ENCODE peak calls at places on chromosome 20, in five cellular contexts. Q, F, U, K and D are unnamed samples.
A peak's percentile ranks its signal among the peaks of the same experiment; 100 is the strongest.

GRCh38 chr20:39676236-39676635 is 714.1 kb downstream of the DHX35 start:
- DNase-seq in Q (no peak), F (no peak), U (no peak), K (no peak), D (no peak)

GRCh38 chr20:1335961-1336698 is 7.2 kb upstream of the SDCBP2 start:
- DNase-seq in Q (no peak), F (no peak), U (no peak), K (no peak), D (peak; percentile 51)

GRCh38 chr20:49811825-49812462 is 684 bp upstream of the SLC9A8 start:
- DNase-seq in Q (peak; percentile 14), F (no peak), U (no peak), K (no peak), D (no peak)

GRCh38 chr20:64279826-64280459 is 24.4 kb downstream of the PCMTD2 start:
- DNase-seq in Q (no peak), F (no peak), U (no peak), K (no peak), D (no peak)

GRCh38 chr20:41833739-41834138 is 215.6 kb upstream of the CHD6 start:
- DNase-seq in Q (no peak), F (no peak), U (no peak), K (no peak), D (no peak)

GRCh38 chr20:50577175-50578018 is 67.2 kb downstream of the PTPN1 start:
- DNase-seq in Q (peak; percentile 74), F (peak; percentile 86), U (no peak), K (peak; percentile 88), D (peak; percentile 73)

GRCh38 chr20:62479218-62479617 is 3.4 kb upstream of the GATA5 start:
- DNase-seq in Q (no peak), F (no peak), U (no peak), K (no peak), D (no peak)

GRCh38 chr20:32024683-32025295 is 14.6 kb downstream of the CCM2L start:
- DNase-seq in Q (no peak), F (no peak), U (no peak), K (no peak), D (no peak)

GRCh38 chr20:43189614-43190331 is at the start of gene PTPRT:
- DNase-seq in Q (peak; percentile 66), F (no peak), U (peak; percentile 24), K (no peak), D (no peak)

GRCh38 chr20:52200870-52201269 is 9.3 kb upstream of the ZFP64 start:
- DNase-seq in Q (no peak), F (no peak), U (no peak), K (no peak), D (no peak)

GRCh38 chr20:51995551-51995951 is 193.2 kb upstream of the SALL4 start:
- DNase-seq in Q (no peak), F (no peak), U (no peak), K (no peak), D (no peak)

GRCh38 chr20:48681882-48682426 is 145.8 kb downstream of the PREX1 start:
- DNase-seq in Q (no peak), F (no peak), U (no peak), K (no peak), D (no peak)

GRCh38 chr20:43065299-43065698 is 124.4 kb downstream of the PTPRT start:
- DNase-seq in Q (no peak), F (no peak), U (no peak), K (no peak), D (no peak)

GRCh38 chr20:5784735-5785134 is 34.5 kb downstream of the SHLD1 start:
- DNase-seq in Q (no peak), F (no peak), U (no peak), K (peak; percentile 34), D (no peak)

GRCh38 chr20:61799928-61800327 is 265.8 kb downstream of the TAF4 start:
- DNase-seq in Q (no peak), F (no peak), U (no peak), K (no peak), D (peak; percentile 47)

GRCh38 chr20:48879609-48880008 is 41.9 kb upstream of the ARFGEF2 start:
- DNase-seq in Q (no peak), F (no peak), U (no peak), K (no peak), D (no peak)

GRCh38 chr20:4053071-4053470 is 37.7 kb upstream of the RNF24 start:
- DNase-seq in Q (no peak), F (no peak), U (no peak), K (no peak), D (no peak)

GRCh38 chr20:58150772-58151171 is 77.7 kb downstream of the ANKRD60 start:
- DNase-seq in Q (no peak), F (no peak), U (peak; percentile 95), K (peak; percentile 65), D (no peak)

GRCh38 chr20:49482173-49482572 is 295 bp downstream of the KCNB1 start:
- DNase-seq in Q (no peak), F (no peak), U (peak; percentile 39), K (no peak), D (no peak)

GRCh38 chr20:32965115-32965514 is 39.1 kb downstream of the SUN5 start:
- DNase-seq in Q (peak; percentile 8), F (no peak), U (no peak), K (no peak), D (no peak)

GRCh38 chr20:62665826-62666735 is 23.8 kb downstream of the SLCO4A1 start:
- DNase-seq in Q (no peak), F (peak; percentile 37), U (no peak), K (no peak), D (no peak)

GRCh38 chr20:12816009-12816408 is 192.8 kb upstream of the SPTLC3 start:
- DNase-seq in Q (no peak), F (no peak), U (no peak), K (no peak), D (no peak)

GRCh38 chr20:31841928-31842327 is 3.5 kb downstream of the FOXS1 start:
- DNase-seq in Q (no peak), F (no peak), U (no peak), K (no peak), D (no peak)

GRCh38 chr20:17365831-17366230 is 139.0 kb downstream of the PCSK2 start:
- DNase-seq in Q (no peak), F (no peak), U (no peak), K (no peak), D (no peak)

GRCh38 chr20:62363920-62364851 is 2.9 kb downstream of the LAMA5 start:
- DNase-seq in Q (no peak), F (no peak), U (peak; percentile 63), K (peak; percentile 3), D (no peak)

GRCh38 chr20:62449951-62450815 is 22.8 kb upstream of the RBBP8NL start:
- DNase-seq in Q (peak; percentile 74), F (no peak), U (no peak), K (no peak), D (no peak)

GRCh38 chr20:53243152-53243551 is 271.0 kb downstream of the TSHZ2 start:
- DNase-seq in Q (no peak), F (no peak), U (no peak), K (no peak), D (no peak)

GRCh38 chr20:23049933-23050838 is 714 bp upstream of the THBD start:
- DNase-seq in Q (no peak), F (peak; percentile 71), U (peak; percentile 53), K (no peak), D (peak; percentile 92)

GRCh38 chr20:19832875-19833274 is 74.8 kb downstream of the RIN2 start:
- DNase-seq in Q (no peak), F (no peak), U (no peak), K (no peak), D (no peak)

GRCh38 chr20:19275630-19276071 is 63.2 kb downstream of the SLC24A3 start:
- DNase-seq in Q (no peak), F (peak; percentile 86), U (no peak), K (peak; percentile 34), D (no peak)

GRCh38 chr20:36093025-36093803 is 61.3 kb upstream of the EPB41L1 start:
- DNase-seq in Q (peak; percentile 66), F (peak; percentile 83), U (no peak), K (peak; percentile 43), D (peak; percentile 79)

GRCh38 chr20:24027229-24027628 is 38.6 kb upstream of the GGTLC1 start:
- DNase-seq in Q (no peak), F (peak; percentile 40), U (no peak), K (peak; percentile 8), D (peak; percentile 89)

GRCh38 chr20:23528867-23529431 is 38.0 kb downstream of the CST8 start:
- DNase-seq in Q (no peak), F (no peak), U (no peak), K (no peak), D (no peak)

GRCh38 chr20:58557713-58558335 is 42.6 kb upstream of the APCDD1L start:
- DNase-seq in Q (no peak), F (no peak), U (no peak), K (no peak), D (no peak)

GRCh38 chr20:23157741-23158140 is 71.6 kb upstream of the CD93 start:
- DNase-seq in Q (no peak), F (peak; percentile 23), U (no peak), K (no peak), D (no peak)

GRCh38 chr20:38147751-38148150 is 17.3 kb downstream of the TGM2 start:
- DNase-seq in Q (no peak), F (no peak), U (no peak), K (no peak), D (no peak)

GRCh38 chr20:38146628-38147027 is 18.4 kb downstream of the TGM2 start:
- DNase-seq in Q (no peak), F (no peak), U (no peak), K (no peak), D (no peak)

GRCh38 chr20:38148328-38149102 is 16.6 kb downstream of the TGM2 start:
- DNase-seq in Q (no peak), F (no peak), U (no peak), K (no peak), D (no peak)

GRCh38 chr20:38146156-38146555 is 18.9 kb downstream of the TGM2 start:
- DNase-seq in Q (no peak), F (no peak), U (no peak), K (no peak), D (no peak)

GRCh38 chr20:38147166-38147565 is 17.9 kb downstream of the TGM2 start:
- DNase-seq in Q (no peak), F (no peak), U (no peak), K (no peak), D (no peak)
- TF ChIP-seq POLR2AphosphoS5 in Q (no peak), F (no peak), U (no peak), K (no peak), D (no peak)

DNA sequence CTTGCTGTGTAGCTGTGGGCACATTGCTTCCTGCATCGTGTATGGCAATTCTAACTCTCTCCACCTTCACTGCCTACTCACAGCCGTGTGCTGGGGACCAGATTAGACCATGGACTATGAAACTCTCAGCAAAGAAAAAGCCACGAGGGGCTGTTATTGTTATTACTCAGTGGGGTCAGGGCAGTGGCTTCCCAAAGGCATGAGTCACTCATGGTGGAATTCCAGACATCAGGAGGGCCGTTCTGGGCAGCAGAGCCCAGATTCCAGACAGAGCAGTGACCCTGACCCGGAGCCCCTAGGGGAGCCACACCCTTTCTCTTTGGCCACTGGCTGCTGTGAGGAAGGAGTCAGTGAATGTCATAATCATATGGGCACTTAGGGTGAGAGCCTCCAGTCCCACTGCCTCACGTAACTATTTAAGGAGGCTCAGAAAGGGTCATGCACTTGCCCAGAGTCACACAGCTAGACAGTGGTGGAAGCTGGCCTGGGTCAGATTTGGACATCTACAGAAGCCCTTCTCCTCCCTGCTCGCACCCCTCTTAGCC is 22.2 kb upstream of the CCN5 start:
- DNase-seq in Q (no peak), F (peak; percentile 33), U (no peak), K (no peak), D (no peak)
- TF ChIP-seq POLR2AphosphoS5 in Q (peak; percentile 63), F (peak; percentile 25), U (no peak), K (peak; percentile 52), D (peak; percentile 46)

GRCh38 chr20:34680586-34680985 is 3.7 kb upstream of the PIGU start:
- DNase-seq in Q (no peak), F (no peak), U (no peak), K (no peak), D (no peak)
- TF ChIP-seq POLR2AphosphoS5 in Q (no peak), F (no peak), U (no peak), K (no peak), D (no peak)

GRCh38 chr20:47319517-47320252 is 36.8 kb downstream of the ZMYND8 start:
- DNase-seq in Q (no peak), F (peak; percentile 93), U (peak; percentile 98), K (peak; percentile 95), D (no peak)
- TF ChIP-seq POLR2AphosphoS5 in Q (no peak), F (peak; percentile 74), U (no peak), K (peak; percentile 86), D (no peak)